ENCODE peak calls at places on chromosomes 11 and 22, in eight cellular contexts. One of them, this sample, is unnamed. For H3K9me3, the result is how much of the 10 kb centered on the place peaks cover.

GRCh38 chr11:110818032-110818687 is 105.9 kb upstream of the ARHGAP20 start:
- DNase-seq in suprapubic skin: no peak
- DNase-seq in spleen: no peak
- DNase-seq in fibroblast of lung: peak
- DNase-seq in Peyer's patch: no peak
- DNase-seq in upper lobe of right lung: no peak
- DNase-seq in CD4-positive, CD25-positive, alpha-beta regulatory T cell: no peak
- DNase-seq in GM23248: peak
- DNase-seq in this sample: no peak

GRCh38 chr11:16402654-16403447 is 46.5 kb upstream of the SOX6 start:
- DNase-seq in GM23248: no peak
- DNase-seq in fibroblast of lung: no peak
- DNase-seq in CD4-positive, CD25-positive, alpha-beta regulatory T cell: no peak
- DNase-seq in upper lobe of right lung: no peak
- DNase-seq in suprapubic skin: no peak
- DNase-seq in Peyer's patch: no peak
- DNase-seq in spleen: no peak
- DNase-seq in this sample: no peak

GRCh38 chr11:107741044-107741823 is 29.4 kb upstream of the SLN start:
- DNase-seq in fibroblast of lung: peak
- DNase-seq in GM23248: peak
- DNase-seq in spleen: peak
- DNase-seq in suprapubic skin: no peak
- DNase-seq in CD4-positive, CD25-positive, alpha-beta regulatory T cell: peak
- DNase-seq in Peyer's patch: no peak
- DNase-seq in upper lobe of right lung: peak
- DNase-seq in this sample: no peak

GRCh38 chr11:70897429-70897828 is 354.9 kb downstream of the SHANK2 start:
- DNase-seq in spleen: no peak
- DNase-seq in Peyer's patch: no peak
- DNase-seq in suprapubic skin: no peak
- DNase-seq in CD4-positive, CD25-positive, alpha-beta regulatory T cell: no peak
- DNase-seq in GM23248: no peak
- DNase-seq in upper lobe of right lung: no peak
- DNase-seq in fibroblast of lung: no peak
- DNase-seq in this sample: no peak

GRCh38 chr11:18641677-18642076 is 7.5 kb upstream of the SPTY2D1 start:
- DNase-seq in upper lobe of right lung: no peak
- DNase-seq in suprapubic skin: no peak
- DNase-seq in fibroblast of lung: no peak
- DNase-seq in GM23248: no peak
- DNase-seq in CD4-positive, CD25-positive, alpha-beta regulatory T cell: no peak
- DNase-seq in Peyer's patch: no peak
- DNase-seq in spleen: no peak
- DNase-seq in this sample: no peak

GRCh38 chr11:82521427-82521826 is 212.2 kb downstream of the FAM181B start:
- DNase-seq in spleen: no peak
- DNase-seq in fibroblast of lung: no peak
- DNase-seq in CD4-positive, CD25-positive, alpha-beta regulatory T cell: no peak
- DNase-seq in GM23248: no peak
- DNase-seq in upper lobe of right lung: no peak
- DNase-seq in suprapubic skin: no peak
- DNase-seq in Peyer's patch: no peak
- DNase-seq in this sample: no peak

GRCh38 chr11:117634756-117635593 is 162.0 kb downstream of the DSCAML1 start:
- DNase-seq in GM23248: no peak
- DNase-seq in fibroblast of lung: no peak
- DNase-seq in CD4-positive, CD25-positive, alpha-beta regulatory T cell: no peak
- DNase-seq in spleen: peak
- DNase-seq in suprapubic skin: no peak
- DNase-seq in upper lobe of right lung: peak
- DNase-seq in Peyer's patch: no peak
- DNase-seq in this sample: no peak

GRCh38 chr11:87712802-87713202 is 462.4 kb downstream of the RAB38 start:
- DNase-seq in fibroblast of lung: no peak
- DNase-seq in suprapubic skin: no peak
- DNase-seq in upper lobe of right lung: no peak
- DNase-seq in Peyer's patch: no peak
- DNase-seq in GM23248: no peak
- DNase-seq in CD4-positive, CD25-positive, alpha-beta regulatory T cell: no peak
- DNase-seq in spleen: no peak
- DNase-seq in this sample: no peak

GRCh38 chr11:23406131-23406819 is 546.0 kb upstream of the CCDC179 start:
- DNase-seq in Peyer's patch: no peak
- DNase-seq in suprapubic skin: no peak
- DNase-seq in fibroblast of lung: no peak
- DNase-seq in upper lobe of right lung: no peak
- DNase-seq in GM23248: no peak
- DNase-seq in CD4-positive, CD25-positive, alpha-beta regulatory T cell: no peak
- DNase-seq in spleen: peak
- DNase-seq in this sample: peak

GRCh38 chr22:46422896-46423295 is 87.4 kb downstream of the TRMU start:
- DNase-seq in upper lobe of right lung: no peak
- DNase-seq in spleen: no peak
- DNase-seq in suprapubic skin: no peak
- DNase-seq in GM23248: no peak
- DNase-seq in CD4-positive, CD25-positive, alpha-beta regulatory T cell: no peak
- DNase-seq in fibroblast of lung: no peak
- DNase-seq in Peyer's patch: no peak
- DNase-seq in this sample: peak

GRCh38 chr11:75597636-75598035 is 35.6 kb downstream of the SERPINH1 start:
- DNase-seq in fibroblast of lung: no peak
- DNase-seq in GM23248: peak
- DNase-seq in suprapubic skin: no peak
- DNase-seq in Peyer's patch: no peak
- DNase-seq in CD4-positive, CD25-positive, alpha-beta regulatory T cell: peak
- DNase-seq in spleen: no peak
- DNase-seq in upper lobe of right lung: no peak
- DNase-seq in this sample: no peak

GRCh38 chr11:110373061-110373702 is 56.6 kb upstream of the FDX1 start:
- DNase-seq in CD4-positive, CD25-positive, alpha-beta regulatory T cell: peak
- DNase-seq in upper lobe of right lung: no peak
- DNase-seq in Peyer's patch: no peak
- DNase-seq in fibroblast of lung: peak
- DNase-seq in suprapubic skin: no peak
- DNase-seq in spleen: no peak
- DNase-seq in GM23248: peak
- DNase-seq in this sample: no peak

GRCh38 chr11:75351541-75352416 is at the start of gene ARRB1:
- DNase-seq in GM23248: peak
- DNase-seq in Peyer's patch: peak
- DNase-seq in upper lobe of right lung: peak
- DNase-seq in spleen: peak
- DNase-seq in suprapubic skin: peak
- DNase-seq in fibroblast of lung: peak
- DNase-seq in CD4-positive, CD25-positive, alpha-beta regulatory T cell: peak
- DNase-seq in this sample: peak

GRCh38 chr11:19428206-19429001 is 187.7 kb upstream of the E2F8 start:
- DNase-seq in CD4-positive, CD25-positive, alpha-beta regulatory T cell: no peak
- DNase-seq in fibroblast of lung: no peak
- DNase-seq in upper lobe of right lung: no peak
- DNase-seq in Peyer's patch: no peak
- DNase-seq in spleen: no peak
- DNase-seq in GM23248: no peak
- DNase-seq in suprapubic skin: no peak
- DNase-seq in this sample: no peak

GRCh38 chr22:36461665-36462474 is 19.6 kb downstream of the TXN2 start:
- DNase-seq in suprapubic skin: no peak
- DNase-seq in CD4-positive, CD25-positive, alpha-beta regulatory T cell: no peak
- DNase-seq in fibroblast of lung: peak
- DNase-seq in Peyer's patch: no peak
- DNase-seq in spleen: no peak
- DNase-seq in upper lobe of right lung: peak
- DNase-seq in GM23248: peak
- DNase-seq in this sample: no peak

GRCh38 chr11:111541209-111542061 is 915 bp downstream of the LAYN start:
- DNase-seq in CD4-positive, CD25-positive, alpha-beta regulatory T cell: peak
- DNase-seq in suprapubic skin: peak
- DNase-seq in fibroblast of lung: peak
- DNase-seq in Peyer's patch: no peak
- DNase-seq in spleen: peak
- DNase-seq in GM23248: peak
- DNase-seq in upper lobe of right lung: peak
- DNase-seq in this sample: peak

GRCh38 chr11:104078250-104078649 is 41.8 kb downstream of the DDI1 start:
- DNase-seq in upper lobe of right lung: no peak
- DNase-seq in GM23248: no peak
- DNase-seq in Peyer's patch: no peak
- DNase-seq in suprapubic skin: no peak
- DNase-seq in spleen: no peak
- DNase-seq in fibroblast of lung: no peak
- DNase-seq in CD4-positive, CD25-positive, alpha-beta regulatory T cell: no peak
- DNase-seq in this sample: no peak

DNA sequence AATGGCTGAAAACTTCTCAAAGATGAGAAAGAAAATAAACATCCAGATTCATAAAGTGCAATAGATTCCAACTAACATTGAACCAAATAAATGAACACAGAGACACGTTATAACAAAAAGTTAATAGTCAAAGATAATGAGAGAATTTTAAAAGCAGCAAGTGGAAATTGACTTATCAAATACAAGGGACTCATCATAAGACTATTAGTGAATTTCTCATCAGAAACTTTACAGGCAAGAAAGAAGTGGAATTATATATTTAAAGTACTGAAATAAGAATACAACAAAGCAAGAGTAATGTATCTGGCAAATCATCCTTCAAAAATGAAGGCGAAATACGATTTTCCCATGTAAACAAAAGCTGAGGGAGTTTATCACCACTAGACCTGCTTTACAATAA is 852.7 kb downstream of the LRRC4C start:
- DNase-seq in Peyer's patch: no peak
- DNase-seq in suprapubic skin: no peak
- DNase-seq in spleen: no peak
- DNase-seq in fibroblast of lung: no peak
- DNase-seq in upper lobe of right lung: no peak
- DNase-seq in GM23248: no peak
- DNase-seq in CD4-positive, CD25-positive, alpha-beta regulatory T cell: no peak
- DNase-seq in this sample: no peak
- H3K9me3 ChIP-seq in Peyer's patch: under half
- H3K9me3 ChIP-seq in suprapubic skin: under half
- H3K9me3 ChIP-seq in spleen: under half
- H3K9me3 ChIP-seq in fibroblast of lung: under half
- H3K9me3 ChIP-seq in upper lobe of right lung: under half
- H3K9me3 ChIP-seq in GM23248: under half
- H3K9me3 ChIP-seq in CD4-positive, CD25-positive, alpha-beta regulatory T cell: under half
- H3K9me3 ChIP-seq in this sample: under half

GRCh38 chr11:10778217-10778970 is 27.3 kb downstream of the CTR9 start:
- DNase-seq in spleen: no peak
- DNase-seq in Peyer's patch: no peak
- DNase-seq in suprapubic skin: peak
- DNase-seq in GM23248: peak
- DNase-seq in fibroblast of lung: peak
- DNase-seq in upper lobe of right lung: no peak
- DNase-seq in CD4-positive, CD25-positive, alpha-beta regulatory T cell: no peak
- DNase-seq in this sample: no peak

GRCh38 chr11:10780040-10780439 is 28.7 kb downstream of the EIF4G2 start:
- DNase-seq in CD4-positive, CD25-positive, alpha-beta regulatory T cell: no peak
- DNase-seq in GM23248: no peak
- DNase-seq in spleen: no peak
- DNase-seq in suprapubic skin: no peak
- DNase-seq in upper lobe of right lung: no peak
- DNase-seq in Peyer's patch: no peak
- DNase-seq in fibroblast of lung: no peak
- DNase-seq in this sample: no peak

GRCh38 chr11:10777393-10777793 is 26.3 kb downstream of the CTR9 start:
- DNase-seq in suprapubic skin: no peak
- DNase-seq in GM23248: no peak
- DNase-seq in CD4-positive, CD25-positive, alpha-beta regulatory T cell: no peak
- DNase-seq in fibroblast of lung: no peak
- DNase-seq in Peyer's patch: no peak
- DNase-seq in upper lobe of right lung: no peak
- DNase-seq in spleen: no peak
- DNase-seq in this sample: no peak

GRCh38 chr11:10777806-10778205 is 26.8 kb downstream of the CTR9 start:
- DNase-seq in GM23248: peak
- DNase-seq in upper lobe of right lung: no peak
- DNase-seq in spleen: no peak
- DNase-seq in Peyer's patch: no peak
- DNase-seq in CD4-positive, CD25-positive, alpha-beta regulatory T cell: no peak
- DNase-seq in fibroblast of lung: no peak
- DNase-seq in suprapubic skin: no peak
- DNase-seq in this sample: no peak

GRCh38 chr11:10779086-10779485 is 28.0 kb downstream of the CTR9 start:
- DNase-seq in GM23248: peak
- DNase-seq in CD4-positive, CD25-positive, alpha-beta regulatory T cell: no peak
- DNase-seq in fibroblast of lung: no peak
- DNase-seq in spleen: no peak
- DNase-seq in suprapubic skin: no peak
- DNase-seq in Peyer's patch: no peak
- DNase-seq in upper lobe of right lung: no peak
- DNase-seq in this sample: no peak
- H3K4me3 ChIP-seq in GM23248: peak
- H3K4me3 ChIP-seq in CD4-positive, CD25-positive, alpha-beta regulatory T cell: no peak
- H3K4me3 ChIP-seq in fibroblast of lung: no peak
- H3K4me3 ChIP-seq in spleen: no peak
- H3K4me3 ChIP-seq in suprapubic skin: no peak
- H3K4me3 ChIP-seq in Peyer's patch: no peak
- H3K4me3 ChIP-seq in upper lobe of right lung: no peak
- H3K4me3 ChIP-seq in this sample: no peak

DNA sequence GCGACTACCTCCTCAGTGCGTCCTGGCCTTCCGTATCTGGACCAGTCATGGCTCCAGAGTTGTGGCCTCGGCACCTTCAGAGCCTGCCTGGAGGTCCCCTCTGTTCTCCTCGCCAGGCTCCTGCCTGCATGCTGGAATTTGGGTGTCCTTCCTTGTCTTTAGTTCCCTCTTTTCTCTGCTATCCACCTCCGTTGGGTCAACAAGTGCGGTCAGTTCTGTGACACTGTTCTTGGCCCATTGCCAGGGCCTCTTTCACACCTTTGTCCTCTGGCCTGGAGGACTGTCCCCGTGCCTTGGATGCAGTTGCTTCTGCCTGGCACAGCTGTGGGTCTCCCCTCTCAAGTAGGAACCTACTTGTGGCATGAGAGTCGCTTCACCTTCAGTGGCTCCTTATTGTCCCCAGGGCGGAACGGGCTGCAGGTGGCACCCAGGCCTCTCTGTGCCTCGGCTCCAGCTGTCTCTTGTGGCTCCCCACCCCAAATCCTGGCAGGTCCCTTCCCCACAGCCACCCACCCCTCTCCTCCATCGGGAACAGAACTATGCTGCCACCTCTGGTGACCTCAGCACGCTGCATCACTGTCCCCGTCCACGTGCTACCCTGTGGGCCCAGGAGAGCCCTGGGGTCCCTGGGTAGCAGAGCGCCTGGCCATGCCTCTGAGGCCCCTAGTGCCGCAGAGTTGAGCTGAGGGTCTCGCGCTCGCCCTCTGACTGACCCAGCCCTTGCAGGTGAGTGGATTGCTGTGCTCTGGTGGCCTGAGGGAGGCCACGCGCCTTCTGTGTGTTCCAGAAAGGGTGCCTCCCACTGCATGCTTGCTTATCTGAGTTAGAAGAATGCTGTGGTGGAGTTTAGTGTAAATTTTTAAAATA is 4.7 kb downstream of the DGCR8 start:
- DNase-seq in upper lobe of right lung: no peak
- DNase-seq in fibroblast of lung: no peak
- DNase-seq in suprapubic skin: no peak
- DNase-seq in CD4-positive, CD25-positive, alpha-beta regulatory T cell: no peak
- DNase-seq in GM23248: peak
- DNase-seq in Peyer's patch: peak
- DNase-seq in spleen: peak
- DNase-seq in this sample: peak
- H3K27ac ChIP-seq in upper lobe of right lung: no peak
- H3K27ac ChIP-seq in fibroblast of lung: no peak
- H3K27ac ChIP-seq in suprapubic skin: no peak
- H3K27ac ChIP-seq in CD4-positive, CD25-positive, alpha-beta regulatory T cell: peak
- H3K27ac ChIP-seq in GM23248: no peak
- H3K27ac ChIP-seq in Peyer's patch: no peak
- H3K27ac ChIP-seq in spleen: no peak
- H3K27ac ChIP-seq in this sample: no peak

GRCh38 chr11:3368199-3368598 is 10.7 kb downstream of the ZNF195 start:
- DNase-seq in GM23248: no peak
- DNase-seq in fibroblast of lung: no peak
- DNase-seq in suprapubic skin: no peak
- DNase-seq in Peyer's patch: no peak
- DNase-seq in upper lobe of right lung: no peak
- DNase-seq in CD4-positive, CD25-positive, alpha-beta regulatory T cell: no peak
- DNase-seq in spleen: no peak
- DNase-seq in this sample: no peak
- H3K9me3 ChIP-seq in GM23248: under half
- H3K9me3 ChIP-seq in fibroblast of lung: under half
- H3K9me3 ChIP-seq in suprapubic skin: under half
- H3K9me3 ChIP-seq in Peyer's patch: under half
- H3K9me3 ChIP-seq in upper lobe of right lung: under half
- H3K9me3 ChIP-seq in CD4-positive, CD25-positive, alpha-beta regulatory T cell: half or more
- H3K9me3 ChIP-seq in spleen: half or more
- H3K9me3 ChIP-seq in this sample: under half

This sample was measured in right lobe of liver.